ENCODE peak calls at places on chromosomes 12 and 14, in four cellular contexts. One of them, this sample, is unnamed.

GRCh38 chr12:14435627-14436026 is 70.1 kb downstream of the ATF7IP start:
- DNase-seq in AG08395: no peak
- DNase-seq in RPMI8226: no peak
- DNase-seq in HuH-7: no peak
- DNase-seq in this sample: no peak

GRCh38 chr12:25200703-25201102 is 5.7 kb downstream of the ETFRF1 start:
- DNase-seq in AG08395: peak; percentile 55
- DNase-seq in RPMI8226: no peak
- DNase-seq in HuH-7: no peak
- DNase-seq in this sample: peak; percentile 45

GRCh38 chr14:106506901-106507305 is 980.5 kb downstream of the TMEM121 start:
- DNase-seq in AG08395: no peak
- DNase-seq in RPMI8226: no peak
- DNase-seq in HuH-7: no peak
- DNase-seq in this sample: no peak

GRCh38 chr14:32028599-32028998 is 48.5 kb upstream of the ARHGAP5 start:
- DNase-seq in AG08395: no peak
- DNase-seq in RPMI8226: peak; percentile 32
- DNase-seq in HuH-7: no peak
- DNase-seq in this sample: no peak

GRCh38 chr12:91813701-91814100 is 331.9 kb downstream of the BTG1 start:
- DNase-seq in AG08395: no peak
- DNase-seq in RPMI8226: no peak
- DNase-seq in HuH-7: no peak
- DNase-seq in this sample: no peak

GRCh38 chr12:78194448-78194847 is 363.8 kb downstream of the NAV3 start:
- DNase-seq in AG08395: peak; percentile 75
- DNase-seq in RPMI8226: no peak
- DNase-seq in HuH-7: no peak
- DNase-seq in this sample: peak; percentile 72

GRCh38 chr12:108371801-108372344 is 32.8 kb upstream of the CMKLR1 start:
- DNase-seq in AG08395: peak; percentile 89
- DNase-seq in RPMI8226: no peak
- DNase-seq in HuH-7: no peak
- DNase-seq in this sample: peak; percentile 53

GRCh38 chr14:31969371-31969770 is 107.7 kb upstream of the ARHGAP5 start:
- DNase-seq in AG08395: no peak
- DNase-seq in RPMI8226: no peak
- DNase-seq in HuH-7: peak; percentile 81
- DNase-seq in this sample: no peak

GRCh38 chr12:52390739-52391617 is 5.5 kb upstream of the KRT84 start:
- DNase-seq in AG08395: peak; percentile 57
- DNase-seq in RPMI8226: peak; percentile 43
- DNase-seq in HuH-7: peak; percentile 53
- DNase-seq in this sample: peak; percentile 76

GRCh38 chr12:13386269-13387039 is 189.9 kb downstream of the EMP1 start:
- DNase-seq in AG08395: no peak
- DNase-seq in RPMI8226: no peak
- DNase-seq in HuH-7: no peak
- DNase-seq in this sample: no peak

GRCh38 chr12:97148941-97149559 is 242.0 kb downstream of the NEDD1 start:
- DNase-seq in AG08395: no peak
- DNase-seq in RPMI8226: peak; percentile 45
- DNase-seq in HuH-7: peak; percentile 58
- DNase-seq in this sample: peak; percentile 29

GRCh38 chr12:32780111-32780510 is 24.4 kb upstream of the YARS2 start:
- DNase-seq in AG08395: no peak
- DNase-seq in RPMI8226: no peak
- DNase-seq in HuH-7: no peak
- DNase-seq in this sample: no peak

GRCh38 chr14:100836961-100837811 is 11.3 kb downstream of the MEG3 start:
- DNase-seq in AG08395: no peak
- DNase-seq in RPMI8226: no peak
- DNase-seq in HuH-7: no peak
- DNase-seq in this sample: no peak

GRCh38 chr12:6277982-6278438 is 32.5 kb upstream of the PLEKHG6 start:
- DNase-seq in AG08395: no peak
- DNase-seq in RPMI8226: peak; percentile 57
- DNase-seq in HuH-7: no peak
- DNase-seq in this sample: no peak

GRCh38 chr14:101534198-101534597 is 27.1 kb upstream of the DIO3 start:
- DNase-seq in AG08395: no peak
- DNase-seq in RPMI8226: no peak
- DNase-seq in HuH-7: no peak
- DNase-seq in this sample: no peak

GRCh38 chr14:25010471-25010870 is 39.5 kb downstream of the STXBP6 start:
- DNase-seq in AG08395: no peak
- DNase-seq in RPMI8226: no peak
- DNase-seq in HuH-7: no peak
- DNase-seq in this sample: no peak

GRCh38 chr14:104796682-104797081 is 1.1 kb upstream of the AKT1 start:
- DNase-seq in AG08395: no peak
- DNase-seq in RPMI8226: no peak
- DNase-seq in HuH-7: no peak
- DNase-seq in this sample: no peak

GRCh38 chr14:100117026-100117425 is 42.4 kb downstream of the DEGS2 start:
- DNase-seq in AG08395: no peak
- DNase-seq in RPMI8226: no peak
- DNase-seq in HuH-7: no peak
- DNase-seq in this sample: no peak

GRCh38 chr12:94263011-94263786 is 114.8 kb downstream of the PLXNC1 start:
- DNase-seq in AG08395: no peak
- DNase-seq in RPMI8226: no peak
- DNase-seq in HuH-7: no peak
- DNase-seq in this sample: no peak

GRCh38 chr12:108172033-108172432 is 42.9 kb downstream of the WSCD2 start:
- DNase-seq in AG08395: no peak
- DNase-seq in RPMI8226: no peak
- DNase-seq in HuH-7: no peak
- DNase-seq in this sample: no peak